ENCODE peak calls at places on chromosomes 5 and 9, in six cellular contexts. A, M, E, F, B and K are unnamed samples.
A peak's percentile ranks its signal among the peaks of the same experiment; 100 is the strongest.

GRCh38 chr5:1522601-1523479 is 920 bp downstream of the LPCAT1 start:
- DNase-seq in A (no peak), M (peak; percentile 32), E (no peak), F (no peak), B (peak; percentile 53), K (no peak)

GRCh38 chr5:154614595-154614994 is 136.6 kb upstream of the HAND1 start:
- DNase-seq in A (no peak), M (no peak), E (no peak), F (no peak), B (no peak), K (no peak)

GRCh38 chr5:154038241-154038603 is 488 bp downstream of the FAM114A2 start:
- DNase-seq in A (peak; percentile 32), M (peak; percentile 67), E (peak; percentile 43), F (no peak), B (no peak), K (peak; percentile 20)

GRCh38 chr9:126386088-126386487 is 59.5 kb downstream of the MVB12B start:
- DNase-seq in A (no peak), M (no peak), E (peak; percentile 37), F (no peak), B (no peak), K (no peak)

GRCh38 chr5:144206136-144206535 is 35.5 kb downstream of the KCTD16 start:
- DNase-seq in A (no peak), M (no peak), E (no peak), F (no peak), B (no peak), K (no peak)

GRCh38 chr5:175711031-175711430 is 53.2 kb downstream of the HRH2 start:
- DNase-seq in A (no peak), M (no peak), E (no peak), F (no peak), B (no peak), K (no peak)

GRCh38 chr5:116377276-116378006 is 197.2 kb downstream of the SEMA6A start:
- DNase-seq in A (no peak), M (no peak), E (no peak), F (no peak), B (no peak), K (no peak)

GRCh38 chr5:147979761-147980160 is 73.4 kb upstream of the C5orf46 start:
- DNase-seq in A (no peak), M (no peak), E (no peak), F (no peak), B (no peak), K (no peak)

GRCh38 chr9:110293246-110293645 is 36.9 kb upstream of the TXN start:
- DNase-seq in A (no peak), M (no peak), E (no peak), F (no peak), B (no peak), K (no peak)

GRCh38 chr5:154465169-154465568 is 12.9 kb downstream of the HAND1 start:
- DNase-seq in A (no peak), M (peak; percentile 27), E (peak; percentile 71), F (no peak), B (no peak), K (no peak)

GRCh38 chr9:71668717-71669116 is 99.6 kb downstream of the CEMIP2 start:
- DNase-seq in A (no peak), M (no peak), E (no peak), F (no peak), B (no peak), K (no peak)

GRCh38 chr9:105620996-105621395 is 41.3 kb upstream of the TAL2 start:
- DNase-seq in A (no peak), M (no peak), E (no peak), F (no peak), B (no peak), K (no peak)

GRCh38 chr5:138077064-138077696 is 6.7 kb upstream of the WNT8A start:
- DNase-seq in A (no peak), M (peak; percentile 73), E (peak; percentile 61), F (no peak), B (peak; percentile 82), K (no peak)

GRCh38 chr9:105859428-105860091 is 165.2 kb downstream of the TMEM38B start:
- DNase-seq in A (no peak), M (no peak), E (no peak), F (no peak), B (no peak), K (no peak)

GRCh38 chr9:133619791-133620190 is 10.6 kb upstream of the FAM163B start:
- DNase-seq in A (peak; percentile 56), M (no peak), E (no peak), F (no peak), B (no peak), K (no peak)

GRCh38 chr9:88011005-88011766 is 36.9 kb upstream of the CDK20 start:
- DNase-seq in A (no peak), M (no peak), E (no peak), F (no peak), B (no peak), K (no peak)

GRCh38 chr9:105359899-105360298 is 87.9 kb upstream of the FSD1L start:
- DNase-seq in A (no peak), M (no peak), E (no peak), F (no peak), B (no peak), K (no peak)

GRCh38 chr5:7926296-7926695 is 57.3 kb downstream of the MTRR start:
- DNase-seq in A (no peak), M (no peak), E (no peak), F (no peak), B (no peak), K (no peak)

GRCh38 chr9:132141364-132141947 is 20.4 kb upstream of the NTNG2 start:
- DNase-seq in A (no peak), M (no peak), E (no peak), F (no peak), B (peak; percentile 57), K (no peak)

GRCh38 chr5:105952875-105953274 is 1717.9 kb downstream of the EFNA5 start:
- DNase-seq in A (no peak), M (no peak), E (no peak), F (no peak), B (no peak), K (no peak)

GRCh38 chr5:79886940-79887339 is 104.1 kb downstream of the MTX3 start:
- DNase-seq in A (no peak), M (no peak), E (no peak), F (peak; percentile 7), B (no peak), K (no peak)

GRCh38 chr9:21728781-21729180 is 73.7 kb upstream of the MTAP start:
- DNase-seq in A (no peak), M (no peak), E (no peak), F (no peak), B (no peak), K (no peak)

GRCh38 chr9:99013550-99013949 is 69.8 kb downstream of the COL15A1 start:
- DNase-seq in A (no peak), M (no peak), E (no peak), F (no peak), B (no peak), K (no peak)

GRCh38 chr5:115160975-115161475 is 8.7 kb downstream of the TRIM36 start:
- DNase-seq in A (no peak), M (no peak), E (no peak), F (no peak), B (no peak), K (no peak)

GRCh38 chr5:172571413-172571812 is 69.7 kb upstream of the NEURL1B start:
- DNase-seq in A (no peak), M (no peak), E (no peak), F (no peak), B (no peak), K (no peak)

DNA sequence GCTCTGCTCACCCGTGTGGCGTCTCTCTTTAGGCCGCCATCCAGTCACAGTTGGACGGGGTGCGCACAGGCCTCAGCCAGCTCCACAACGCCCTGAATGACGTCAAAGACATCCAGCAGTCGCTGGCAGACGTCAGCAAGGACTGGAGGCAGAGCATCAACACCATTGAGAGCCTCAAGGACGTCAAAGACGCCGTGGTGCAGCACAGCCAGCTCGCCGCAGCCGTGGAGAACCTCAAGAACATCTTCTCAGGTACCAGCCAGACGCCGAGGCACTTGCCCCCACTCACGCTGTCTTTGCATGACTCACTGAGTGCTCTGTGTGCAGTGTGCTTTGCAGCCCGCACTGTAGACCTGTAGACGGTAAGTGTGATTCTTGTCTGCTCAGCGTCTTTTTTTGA is 4.5 kb downstream of the EXOC3 start:
- DNase-seq in A (no peak), M (no peak), E (no peak), F (no peak), B (no peak), K (no peak)
- TF ChIP-seq POLR2AphosphoS5 in A (no peak), M (no peak), E (no peak), F (no peak), B (no peak), K (no peak)

GRCh38 chr9:76905661-76905983 is 292 bp downstream of the PRUNE2 start:
- DNase-seq in A (no peak), M (no peak), E (no peak), F (no peak), B (no peak), K (no peak)
- TF ChIP-seq TAF1 in A (no peak), M (no peak), E (no peak), F (no peak), B (no peak), K (no peak)

GRCh38 chr9:128721487-128722010 is 2.4 kb downstream of the ZDHHC12 start:
- DNase-seq in A (no peak), M (no peak), E (no peak), F (no peak), B (no peak), K (no peak)

GRCh38 chr9:128724744-128725211 is 851 bp upstream of the ZDHHC12 start:
- DNase-seq in A (no peak), M (peak; percentile 88), E (peak; percentile 20), F (peak; percentile 32), B (peak; percentile 84), K (peak; percentile 71)

GRCh38 chr9:128722380-128723351 is 1.3 kb downstream of the ZDHHC12 start:
- DNase-seq in A (no peak), M (no peak), E (no peak), F (no peak), B (no peak), K (no peak)

GRCh38 chr9:128723352-128723865 is 518 bp downstream of the ZDHHC12 start:
- DNase-seq in A (no peak), M (peak; percentile 20), E (no peak), F (no peak), B (peak; percentile 56), K (no peak)

DNA sequence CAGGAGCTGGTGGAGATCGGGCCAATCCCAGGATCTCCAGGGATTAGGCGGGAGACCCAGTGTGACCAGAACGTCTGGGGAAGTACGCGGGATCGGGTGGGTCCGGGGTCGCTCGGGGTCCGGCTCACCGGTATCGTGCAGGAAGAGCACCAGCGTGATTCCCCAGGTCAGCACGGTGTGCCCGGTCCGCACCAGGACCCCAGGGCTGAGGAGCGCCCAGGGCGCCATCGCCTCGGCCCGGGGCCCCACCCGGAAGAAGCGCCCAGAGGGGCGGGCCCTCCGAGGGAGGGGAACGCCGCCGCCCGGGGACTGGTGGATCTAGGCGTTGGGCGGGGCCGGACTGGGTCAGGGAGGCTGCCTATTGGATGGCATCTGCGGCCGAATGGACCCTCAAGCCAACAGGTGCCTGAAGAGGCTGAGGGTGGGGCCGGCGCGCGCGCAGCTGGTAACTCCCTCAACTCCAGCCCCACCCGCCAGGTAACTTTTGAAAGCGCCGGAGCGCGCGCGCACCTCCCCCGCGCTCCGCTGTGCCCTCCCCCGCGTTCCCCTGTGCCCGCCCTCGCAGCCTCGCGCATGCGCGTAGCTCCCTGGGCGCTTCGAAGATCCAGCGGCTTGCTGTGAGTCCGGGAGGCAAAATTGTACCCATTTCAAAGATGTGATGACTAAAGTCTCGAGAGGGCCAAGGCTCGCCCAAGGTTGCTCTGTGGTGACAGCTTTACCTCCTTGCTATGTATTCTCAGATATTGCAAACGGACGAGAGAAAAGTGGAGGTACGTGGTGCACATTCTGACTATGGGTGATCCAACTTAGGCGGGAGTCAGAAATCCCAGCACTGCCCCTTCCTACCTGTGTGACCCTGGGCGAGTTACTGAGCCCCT is at the start of gene ZDHHC12:
- DNase-seq in A (peak; percentile 100), M (peak; percentile 99), E (peak; percentile 97), F (peak; percentile 92), B (peak; percentile 98), K (peak; percentile 100)
- TF ChIP-seq POLR2A in A (peak; percentile 97), M (peak; percentile 88), E (peak; percentile 78), F (peak; percentile 99), B (peak; percentile 94), K (peak; percentile 98)

GRCh38 chr9:122821278-122821952 is 7.0 kb downstream of the PDCL start:
- DNase-seq in A (no peak), M (peak; percentile 58), E (no peak), F (no peak), B (no peak), K (no peak)
- TF ChIP-seq POLR2AphosphoS5 in A (no peak), M (peak; percentile 48), E (no peak), F (no peak), B (no peak), K (no peak)